ENCODE peak calls at places on chromosome X, in five cellular contexts. One of them, this sample, is unnamed.

GRCh38 chrX:117972681-117973080 is 143.9 kb downstream of the KLHL13 start:
- DNase-seq in A172: no peak
- DNase-seq in fibroblast of lung: peak; percentile 40
- DNase-seq in memory B cell: no peak
- DNase-seq in brain microvascular endothelial cell: no peak
- DNase-seq in this sample: no peak

GRCh38 chrX:13036896-13037295 is 7.5 kb downstream of the FAM9C start:
- DNase-seq in A172: no peak
- DNase-seq in fibroblast of lung: no peak
- DNase-seq in memory B cell: no peak
- DNase-seq in brain microvascular endothelial cell: no peak
- DNase-seq in this sample: no peak

GRCh38 chrX:40908026-40908425 is 172.7 kb upstream of the MED14 start:
- DNase-seq in A172: peak; percentile 62
- DNase-seq in fibroblast of lung: peak; percentile 70
- DNase-seq in memory B cell: no peak
- DNase-seq in brain microvascular endothelial cell: peak; percentile 47
- DNase-seq in this sample: no peak

GRCh38 chrX:125005863-125006262 is 313.8 kb upstream of the TEX13C start:
- DNase-seq in A172: no peak
- DNase-seq in fibroblast of lung: no peak
- DNase-seq in memory B cell: no peak
- DNase-seq in brain microvascular endothelial cell: no peak
- DNase-seq in this sample: no peak

GRCh38 chrX:39550795-39551361 is 546.9 kb downstream of the BCOR start:
- DNase-seq in A172: no peak
- DNase-seq in fibroblast of lung: no peak
- DNase-seq in memory B cell: no peak
- DNase-seq in brain microvascular endothelial cell: no peak
- DNase-seq in this sample: no peak

GRCh38 chrX:101799387-101799786 is 132.4 kb downstream of the ZMAT1 start:
- DNase-seq in A172: peak; percentile 57
- DNase-seq in fibroblast of lung: peak; percentile 76
- DNase-seq in memory B cell: peak; percentile 74
- DNase-seq in brain microvascular endothelial cell: peak; percentile 91
- DNase-seq in this sample: peak; percentile 8

GRCh38 chrX:133600536-133600935 is 185.2 kb upstream of the GPC4 start:
- DNase-seq in A172: no peak
- DNase-seq in fibroblast of lung: no peak
- DNase-seq in memory B cell: no peak
- DNase-seq in brain microvascular endothelial cell: no peak
- DNase-seq in this sample: no peak

GRCh38 chrX:1425381-1425780 is 27.3 kb downstream of the ASMTL start:
- DNase-seq in A172: no peak
- DNase-seq in fibroblast of lung: no peak
- DNase-seq in memory B cell: no peak
- DNase-seq in brain microvascular endothelial cell: no peak
- DNase-seq in this sample: no peak

GRCh38 chrX:139304471-139304870 is 226.1 kb upstream of the F9 start:
- DNase-seq in A172: peak; percentile 13
- DNase-seq in fibroblast of lung: peak; percentile 71
- DNase-seq in memory B cell: no peak
- DNase-seq in brain microvascular endothelial cell: no peak
- DNase-seq in this sample: no peak

GRCh38 chrX:38923451-38923969 is 122.3 kb downstream of the MID1IP1 start:
- DNase-seq in A172: no peak
- DNase-seq in fibroblast of lung: no peak
- DNase-seq in memory B cell: no peak
- DNase-seq in brain microvascular endothelial cell: no peak
- DNase-seq in this sample: no peak

GRCh38 chrX:10006086-10006485 is 38.9 kb downstream of the CLDN34 start:
- DNase-seq in A172: no peak
- DNase-seq in fibroblast of lung: no peak
- DNase-seq in memory B cell: no peak
- DNase-seq in brain microvascular endothelial cell: no peak
- DNase-seq in this sample: no peak

GRCh38 chrX:129772796-129773431 is 6.8 kb upstream of the SASH3 start:
- DNase-seq in A172: no peak
- DNase-seq in fibroblast of lung: no peak
- DNase-seq in memory B cell: peak; percentile 74
- DNase-seq in brain microvascular endothelial cell: no peak
- DNase-seq in this sample: no peak

GRCh38 chrX:108396188-108396885 is 41.9 kb downstream of the COL4A6 start:
- DNase-seq in A172: peak; percentile 11
- DNase-seq in fibroblast of lung: peak; percentile 43
- DNase-seq in memory B cell: no peak
- DNase-seq in brain microvascular endothelial cell: no peak
- DNase-seq in this sample: no peak

GRCh38 chrX:153474718-153475117 is 4.3 kb upstream of the HAUS7 start:
- DNase-seq in A172: no peak
- DNase-seq in fibroblast of lung: peak; percentile 70
- DNase-seq in memory B cell: no peak
- DNase-seq in brain microvascular endothelial cell: no peak
- DNase-seq in this sample: peak; percentile 42

GRCh38 chrX:150148749-150149672 is 210.7 kb upstream of the EOLA2 start:
- DNase-seq in A172: no peak
- DNase-seq in fibroblast of lung: peak; percentile 32
- DNase-seq in memory B cell: no peak
- DNase-seq in brain microvascular endothelial cell: no peak
- DNase-seq in this sample: no peak

GRCh38 chrX:147803948-147804347 is 107.8 kb upstream of the FMR1 start:
- DNase-seq in A172: peak; percentile 15
- DNase-seq in fibroblast of lung: no peak
- DNase-seq in memory B cell: no peak
- DNase-seq in brain microvascular endothelial cell: no peak
- DNase-seq in this sample: no peak

GRCh38 chrX:53077207-53078197 is 4.7 kb upstream of the TSPYL2 start:
- DNase-seq in A172: no peak
- DNase-seq in fibroblast of lung: no peak
- DNase-seq in memory B cell: no peak
- DNase-seq in brain microvascular endothelial cell: no peak
- DNase-seq in this sample: no peak

GRCh38 chrX:48700951-48701653 is 4.6 kb downstream of the SUV39H1 start:
- DNase-seq in A172: no peak
- DNase-seq in fibroblast of lung: peak; percentile 29
- DNase-seq in memory B cell: no peak
- DNase-seq in brain microvascular endothelial cell: no peak
- DNase-seq in this sample: no peak

GRCh38 chrX:115941388-115941787 is 229.2 kb upstream of the AGTR2 start:
- DNase-seq in A172: no peak
- DNase-seq in fibroblast of lung: no peak
- DNase-seq in memory B cell: no peak
- DNase-seq in brain microvascular endothelial cell: no peak
- DNase-seq in this sample: no peak

GRCh38 chrX:129961180-129962083 is 21.0 kb upstream of the BCORL1 start:
- DNase-seq in A172: peak; percentile 62
- DNase-seq in fibroblast of lung: peak; percentile 20
- DNase-seq in memory B cell: peak; percentile 39
- DNase-seq in brain microvascular endothelial cell: peak; percentile 10
- DNase-seq in this sample: peak; percentile 34

GRCh38 chrX:57286507-57287251 is at the start of gene FAAH2:
- DNase-seq in A172: no peak
- DNase-seq in fibroblast of lung: no peak
- DNase-seq in memory B cell: no peak
- DNase-seq in brain microvascular endothelial cell: no peak
- DNase-seq in this sample: no peak

GRCh38 chrX:123481908-123482873 is 250.7 kb downstream of the THOC2 start:
- DNase-seq in A172: no peak
- DNase-seq in fibroblast of lung: peak; percentile 73
- DNase-seq in memory B cell: no peak
- DNase-seq in brain microvascular endothelial cell: no peak
- DNase-seq in this sample: no peak

GRCh38 chrX:39848243-39848642 is 249.5 kb downstream of the BCOR start:
- DNase-seq in A172: peak; percentile 58
- DNase-seq in fibroblast of lung: peak; percentile 79
- DNase-seq in memory B cell: no peak
- DNase-seq in brain microvascular endothelial cell: no peak
- DNase-seq in this sample: no peak

GRCh38 chrX:110310896-110311295 is 7.0 kb downstream of the AMMECR1 start:
- DNase-seq in A172: no peak
- DNase-seq in fibroblast of lung: no peak
- DNase-seq in memory B cell: no peak
- DNase-seq in brain microvascular endothelial cell: no peak
- DNase-seq in this sample: no peak